ENCODE peak calls at places on chromosome 20, in five cellular contexts. D is H1, N is GM12878, K is HepG2, G is SK-N-SH. S is an unnamed sample.

GRCh38 chr20:62219992-62220665 is at the start of gene HRH3:
- DNase-seq in D (no peak), N (no peak), K (peak), G (peak), S (peak)

GRCh38 chr20:59811681-59812171 is 121.7 kb downstream of the SYCP2 start:
- DNase-seq in D (no peak), N (no peak), K (no peak), G (peak), S (no peak)

GRCh38 chr20:41137412-41138216 is at the start of gene PLCG1:
- DNase-seq in D (peak), N (no peak), K (peak), G (peak), S (peak)

GRCh38 chr20:15639839-15640238 is 933.4 kb downstream of the KIF16B start:
- DNase-seq in D (no peak), N (no peak), K (no peak), G (no peak), S (no peak)

GRCh38 chr20:10115021-10115420 is 80.2 kb downstream of the ANKEF1 start:
- DNase-seq in D (no peak), N (no peak), K (no peak), G (no peak), S (no peak)

GRCh38 chr20:8082025-8082424 is 50.0 kb upstream of the PLCB1 start:
- DNase-seq in D (peak), N (no peak), K (peak), G (no peak), S (no peak)

GRCh38 chr20:13041574-13042457 is 33.0 kb downstream of the SPTLC3 start:
- DNase-seq in D (no peak), N (no peak), K (no peak), G (no peak), S (no peak)

GRCh38 chr20:56166781-56167465 is 81.6 kb upstream of the MC3R start:
- DNase-seq in D (no peak), N (no peak), K (no peak), G (no peak), S (no peak)

GRCh38 chr20:33401922-33402369 is 627 bp upstream of the CDK5RAP1 start:
- DNase-seq in D (no peak), N (no peak), K (no peak), G (no peak), S (peak)

GRCh38 chr20:61404311-61404710 is 152.2 kb downstream of the CDH4 start:
- DNase-seq in D (no peak), N (no peak), K (no peak), G (no peak), S (no peak)

GRCh38 chr20:41566896-41567527 is 51.2 kb downstream of the CHD6 start:
- DNase-seq in D (no peak), N (no peak), K (no peak), G (no peak), S (peak)

GRCh38 chr20:50536333-50536732 is 26.1 kb downstream of the PTPN1 start:
- DNase-seq in D (no peak), N (no peak), K (no peak), G (no peak), S (no peak)

GRCh38 chr20:49989234-49990065 is 6.7 kb downstream of the SNAI1 start:
- DNase-seq in D (no peak), N (no peak), K (no peak), G (peak), S (peak)

GRCh38 chr20:22816016-22816415 is 219.1 kb upstream of the SSTR4 start:
- DNase-seq in D (no peak), N (no peak), K (no peak), G (no peak), S (no peak)

GRCh38 chr20:63957004-63957689 is 931 bp upstream of the UCKL1 start:
- DNase-seq in D (peak), N (no peak), K (peak), G (peak), S (peak)

GRCh38 chr20:58719971-58720371 is 27.4 kb downstream of the NPEPL1 start:
- DNase-seq in D (no peak), N (no peak), K (no peak), G (peak), S (no peak)

GRCh38 chr20:59495894-59496510 is 108.3 kb upstream of the PHACTR3 start:
- DNase-seq in D (peak), N (no peak), K (peak), G (peak), S (peak)

GRCh38 chr20:30489604-30490003 is 767.9 kb upstream of the DEFB115 start:
- DNase-seq in D (no peak), N (no peak), K (no peak), G (no peak), S (no peak)

GRCh38 chr20:44616604-44616964 is 34.2 kb downstream of the PKIG start:
- DNase-seq in D (no peak), N (no peak), K (no peak), G (no peak), S (peak)

GRCh38 chr20:61560361-61560853 is 308.3 kb downstream of the CDH4 start:
- DNase-seq in D (peak), N (no peak), K (no peak), G (no peak), S (peak)

GRCh38 chr20:34249291-34249690 is 8.1 kb downstream of the ASIP start:
- DNase-seq in D (no peak), N (peak), K (no peak), G (no peak), S (no peak)

GRCh38 chr20:32975698-32976674 is 28.2 kb downstream of the SUN5 start:
- DNase-seq in D (no peak), N (no peak), K (peak), G (no peak), S (no peak)

GRCh38 chr20:12570371-12570770 is 438.4 kb upstream of the SPTLC3 start:
- DNase-seq in D (peak), N (no peak), K (peak), G (peak), S (no peak)

GRCh38 chr20:10306440-10307358 is 88.1 kb downstream of the SNAP25 start:
- DNase-seq in D (no peak), N (no peak), K (no peak), G (no peak), S (no peak)

GRCh38 chr20:19291818-19292132 is 79.3 kb downstream of the SLC24A3 start:
- DNase-seq in D (no peak), N (no peak), K (no peak), G (no peak), S (no peak)

GRCh38 chr20:49351775-49352174 is 73.9 kb upstream of the ZNFX1 start:
- DNase-seq in D (no peak), N (no peak), K (no peak), G (no peak), S (no peak)

GRCh38 chr20:49356676-49357075 is 78.8 kb upstream of the ZNFX1 start:
- DNase-seq in D (no peak), N (no peak), K (no peak), G (no peak), S (no peak)

GRCh38 chr20:36744764-36745191 is 1.1 kb downstream of the NDRG3 start:
- DNase-seq in D (no peak), N (no peak), K (no peak), G (peak), S (peak)

GRCh38 chr20:59441860-59442810 is 141.7 kb downstream of the EDN3 start:
- DNase-seq in D (no peak), N (no peak), K (no peak), G (peak), S (no peak)

GRCh38 chr20:805713-806112 is 27.8 kb upstream of the FAM110A start:
- DNase-seq in D (no peak), N (no peak), K (no peak), G (no peak), S (no peak)

GRCh38 chr20:63926298-63926697 is 29.9 kb downstream of the UCKL1 start:
- DNase-seq in D (no peak), N (no peak), K (no peak), G (no peak), S (no peak)

GRCh38 chr20:62735331-62735821 is 26.7 kb downstream of the NTSR1 start:
- DNase-seq in D (no peak), N (no peak), K (no peak), G (no peak), S (no peak)

GRCh38 chr20:59627298-59627697 is 23.0 kb downstream of the PHACTR3 start:
- DNase-seq in D (no peak), N (no peak), K (no peak), G (no peak), S (no peak)

GRCh38 chr20:478949-479429 is 16.7 kb upstream of the TBC1D20 start:
- DNase-seq in D (no peak), N (no peak), K (peak), G (peak), S (peak)

GRCh38 chr20:58985656-58986055 is 4.6 kb downstream of the NELFCD start:
- DNase-seq in D (no peak), N (no peak), K (no peak), G (no peak), S (no peak)

GRCh38 chr20:23273776-23274175 is 76.8 kb upstream of the NXT1 start:
- DNase-seq in D (no peak), N (no peak), K (no peak), G (no peak), S (no peak)

GRCh38 chr20:35311822-35312221 is 19.6 kb upstream of the FAM83C start:
- DNase-seq in D (no peak), N (no peak), K (no peak), G (no peak), S (no peak)

GRCh38 chr20:20363449-20364015 is 4.4 kb upstream of the INSM1 start:
- DNase-seq in D (no peak), N (no peak), K (no peak), G (no peak), S (no peak)

GRCh38 chr20:25178563-25179438 is 16.7 kb upstream of the ENTPD6 start:
- DNase-seq in D (no peak), N (no peak), K (peak), G (peak), S (peak)
- TF ChIP-seq EP300 in D (no peak), N (no peak), K (no peak), G (peak), S (no peak)

GRCh38 chr20:11354841-11355240 is 562.9 kb upstream of the BTBD3 start:
- DNase-seq in D (no peak), N (no peak), K (no peak), G (no peak), S (no peak)
- TF ChIP-seq SIN3A in D (no peak), N (no peak), K (no peak), G (no peak), S (no peak)

DNA sequence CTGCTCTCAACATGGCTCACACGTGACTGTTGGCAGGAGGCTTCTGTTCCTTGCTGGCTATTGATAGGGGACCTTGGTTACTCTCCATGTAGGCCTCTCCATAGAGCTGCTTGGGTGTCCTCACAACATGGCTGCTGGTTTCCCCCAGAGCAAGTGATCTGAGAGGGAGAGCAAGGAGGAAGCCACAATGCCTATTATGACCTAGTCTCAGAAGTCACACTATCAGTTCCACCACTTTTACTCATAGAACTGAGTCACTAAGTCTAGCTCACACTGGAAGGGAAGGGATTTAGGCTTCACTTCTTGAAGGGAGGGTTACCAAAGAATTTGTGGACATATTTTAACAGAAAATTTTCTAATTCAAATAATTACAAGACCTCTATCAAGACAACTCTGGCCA is 8.7 kb upstream of the NOP56 start:
- DNase-seq in D (no peak), N (no peak), K (no peak), G (no peak), S (no peak)
- TF ChIP-seq EP300 in D (no peak), N (no peak), K (no peak), G (no peak), S (no peak)

GRCh38 chr20:46709055-46709458 is 392 bp upstream of the SLC2A10 start:
- DNase-seq in D (no peak), N (no peak), K (no peak), G (no peak), S (no peak)
- TF ChIP-seq SIN3A in D (no peak), N (no peak), K (no peak), G (no peak), S (no peak)

DNA sequence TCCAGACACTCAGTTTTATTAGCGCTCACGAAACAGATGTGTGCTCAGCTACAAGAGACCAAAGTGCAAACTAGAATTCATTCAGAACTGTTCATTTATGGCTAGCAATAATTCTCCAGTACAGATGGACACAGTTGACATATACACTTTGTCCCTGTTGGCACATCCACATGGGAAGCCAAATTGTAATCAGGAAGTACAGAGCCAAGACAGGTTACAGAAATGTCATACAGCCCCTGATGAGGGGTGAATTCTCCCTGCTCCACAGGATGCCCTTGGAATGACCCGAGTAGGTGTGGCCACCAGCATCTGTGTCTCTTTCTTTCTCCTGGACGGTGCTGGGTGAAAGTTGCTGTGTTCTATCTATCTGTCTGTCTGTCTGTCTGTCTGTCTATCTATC is 7.6 kb downstream of the DHX35 start:
- DNase-seq in D (no peak), N (no peak), K (peak), G (no peak), S (no peak)
- TF ChIP-seq EP300 in D (no peak), N (no peak), K (no peak), G (no peak), S (no peak)

GRCh38 chr20:57389695-57390603 is 1.2 kb upstream of the RBM38 start:
- DNase-seq in D (no peak), N (no peak), K (no peak), G (no peak), S (peak)
- TF ChIP-seq SIN3A in D (no peak), N (peak), K (no peak), G (no peak), S (no peak)